ENCODE peak calls at places on chromosomes 1 and 21, in nine cellular contexts. P is T-cell, A is KBM-7, X is non-pigmented ciliary epithelial cell, J is heart left ventricle, D is EH, S is NCI-H1417, K is fibroblast of pulmonary artery, I is EL. E is an unnamed sample.

GRCh38 chr1:94095112-94095637 is 25.8 kb downstream of the ABCA4 start:
- DNase-seq in P (no peak), X (peak), K (peak), J (peak), S (no peak), D (peak), A (no peak), I (peak), E (no peak)

GRCh38 chr1:21814241-21814918 is 2.3 kb downstream of the LDLRAD2 start:
- DNase-seq in I (no peak), A (peak), D (no peak), J (no peak), K (no peak), X (no peak), S (no peak), P (no peak), E (peak)

GRCh38 chr21:35190201-35190701 is 141.1 kb upstream of the RUNX1 start:
- DNase-seq in K (no peak), X (no peak), A (no peak), P (no peak), D (peak), S (no peak), J (no peak), I (peak), E (no peak)

GRCh38 chr1:210132582-210132981 is 100.0 kb upstream of the SERTAD4 start:
- DNase-seq in D (peak), J (no peak), S (no peak), X (peak), P (no peak), I (peak), A (peak), K (peak), E (no peak)

GRCh38 chr1:47558601-47559593 is 121.1 kb downstream of the FOXD2 start:
- DNase-seq in X (no peak), A (no peak), K (no peak), S (peak), P (no peak), J (no peak), D (no peak), I (no peak), E (no peak)

GRCh38 chr1:161223805-161224694 is 622 bp upstream of the APOA2 start:
- DNase-seq in J (no peak), D (no peak), K (no peak), I (no peak), P (no peak), S (no peak), A (no peak), X (no peak), E (no peak)

GRCh38 chr1:106975944-106976343 is 80.5 kb upstream of the PRMT6 start:
- DNase-seq in S (no peak), J (no peak), D (peak), P (no peak), I (peak), A (peak), K (peak), X (no peak), E (no peak)

GRCh38 chr1:215004121-215004837 is 78.3 kb upstream of the KCNK2 start:
- DNase-seq in X (no peak), K (no peak), S (no peak), P (no peak), J (no peak), D (peak), I (no peak), A (no peak), E (no peak)

GRCh38 chr1:26297057-26297790 is 9.2 kb downstream of the UBXN11 start:
- DNase-seq in J (no peak), S (no peak), I (no peak), X (no peak), A (no peak), P (no peak), K (no peak), D (no peak), E (no peak)

GRCh38 chr1:68453060-68453665 is 3.4 kb upstream of the RPE65 start:
- DNase-seq in X (no peak), J (no peak), K (no peak), I (peak), A (no peak), S (no peak), P (no peak), D (peak), E (no peak)

GRCh38 chr1:237565236-237565635 is 325.5 kb downstream of the ZP4 start:
- DNase-seq in S (no peak), I (no peak), P (no peak), K (no peak), X (no peak), D (no peak), A (no peak), J (no peak), E (no peak)

GRCh38 chr1:64845831-64846425 is 101.1 kb downstream of the RAVER2 start:
- DNase-seq in I (no peak), J (no peak), K (no peak), S (no peak), P (no peak), X (no peak), A (no peak), D (no peak), E (no peak)

GRCh38 chr1:71031426-71031825 is 16.2 kb downstream of the PTGER3 start:
- DNase-seq in S (no peak), X (no peak), D (peak), K (no peak), J (no peak), P (no peak), I (peak), A (no peak), E (no peak)

GRCh38 chr1:81186271-81186670 is 614.5 kb upstream of the ADGRL2 start:
- DNase-seq in P (no peak), K (peak), J (no peak), D (no peak), S (no peak), I (no peak), X (no peak), A (no peak), E (no peak)

GRCh38 chr1:84573481-84573966 is 716 bp downstream of the CTBS start:
- DNase-seq in I (no peak), P (no peak), X (no peak), D (no peak), J (no peak), A (no peak), K (peak), S (no peak), E (no peak)

GRCh38 chr21:45288441-45288841 is 746 bp upstream of the POFUT2 start:
- DNase-seq in J (no peak), D (no peak), X (no peak), I (no peak), K (no peak), S (peak), P (no peak), A (no peak), E (no peak)

GRCh38 chr1:160374701-160375443 is 8.0 kb downstream of the NHLH1 start:
- DNase-seq in D (no peak), J (no peak), A (peak), I (no peak), S (no peak), P (no peak), K (no peak), X (no peak), E (no peak)

GRCh38 chr1:110084226-110085078 is 14.0 kb upstream of the ALX3 start:
- DNase-seq in P (no peak), J (no peak), A (peak), I (peak), D (peak), S (no peak), X (no peak), K (peak), E (no peak)

GRCh38 chr1:225201447-225201846 is 226.4 kb downstream of the LBR start:
- DNase-seq in J (no peak), I (peak), X (no peak), A (peak), S (no peak), D (no peak), K (no peak), P (no peak), E (no peak)

GRCh38 chr1:29227511-29227910 is 3.2 kb downstream of the MECR start:
- DNase-seq in I (no peak), X (no peak), J (no peak), K (no peak), D (no peak), S (no peak), P (no peak), A (no peak), E (no peak)

GRCh38 chr1:192488058-192488457 is 87.5 kb upstream of the RGS1 start:
- DNase-seq in I (no peak), K (no peak), X (no peak), A (peak), J (no peak), P (no peak), S (no peak), D (no peak), E (no peak)

GRCh38 chr1:36436820-36437219 is 13.4 kb downstream of the OSCP1 start:
- DNase-seq in S (no peak), P (no peak), A (no peak), I (peak), X (peak), J (no peak), D (peak), K (no peak), E (no peak)

GRCh38 chr1:93437976-93438605 is 9.8 kb upstream of the FNBP1L start:
- DNase-seq in X (no peak), D (peak), K (peak), S (peak), J (no peak), I (peak), A (peak), P (no peak), E (no peak)

GRCh38 chr1:66374561-66375111 is 159.3 kb upstream of the SGIP1 start:
- DNase-seq in I (peak), P (no peak), A (peak), D (peak), S (no peak), J (no peak), K (peak), X (peak), E (no peak)

E was measured in GM12892.